ENCODE peak calls at places on chromosomes 4 and X, in six cellular contexts. O is A549, Q is left ventricle myocardium inferior, P is heart right ventricle, L is right atrium auricular region, I is ovary. W is an unnamed sample. For H3K4me1, the result is how much of the 10 kb centered on the place peaks cover.

GRCh38 chr4:127856485-127857447 is 23.9 kb upstream of the PLK4 start:
- DNase-seq in O (no peak), Q (no peak), P (no peak), L (no peak), I (no peak), W (no peak)

GRCh38 chr4:106967892-106968291 is 68.2 kb downstream of the DKK2 start:
- DNase-seq in O (no peak), Q (no peak), P (no peak), L (no peak), I (no peak), W (no peak)

GRCh38 chrX:19257001-19257400 is 86.7 kb upstream of the PDHA1 start:
- DNase-seq in O (no peak), Q (no peak), P (no peak), L (no peak), I (no peak), W (no peak)

GRCh38 chr4:182555997-182556418 is 312.8 kb downstream of the TENM3 start:
- DNase-seq in O (no peak), Q (no peak), P (no peak), L (no peak), I (no peak), W (no peak)

GRCh38 chrX:101787934-101788333 is 128.3 kb upstream of the ARMCX2 start:
- DNase-seq in O (no peak), Q (no peak), P (no peak), L (no peak), I (no peak), W (no peak)

GRCh38 chr4:87966095-87966496 is 9.4 kb upstream of the SPP1 start:
- DNase-seq in O (no peak), Q (no peak), P (no peak), L (no peak), I (no peak), W (no peak)

GRCh38 chr4:73650255-73650654 is 30.0 kb upstream of the RASSF6 start:
- DNase-seq in O (no peak), Q (no peak), P (no peak), L (no peak), I (no peak), W (no peak)

GRCh38 chrX:46967547-46967946 is 55.3 kb downstream of the JADE3 start:
- DNase-seq in O (no peak), Q (no peak), P (no peak), L (no peak), I (no peak), W (no peak)

DNA sequence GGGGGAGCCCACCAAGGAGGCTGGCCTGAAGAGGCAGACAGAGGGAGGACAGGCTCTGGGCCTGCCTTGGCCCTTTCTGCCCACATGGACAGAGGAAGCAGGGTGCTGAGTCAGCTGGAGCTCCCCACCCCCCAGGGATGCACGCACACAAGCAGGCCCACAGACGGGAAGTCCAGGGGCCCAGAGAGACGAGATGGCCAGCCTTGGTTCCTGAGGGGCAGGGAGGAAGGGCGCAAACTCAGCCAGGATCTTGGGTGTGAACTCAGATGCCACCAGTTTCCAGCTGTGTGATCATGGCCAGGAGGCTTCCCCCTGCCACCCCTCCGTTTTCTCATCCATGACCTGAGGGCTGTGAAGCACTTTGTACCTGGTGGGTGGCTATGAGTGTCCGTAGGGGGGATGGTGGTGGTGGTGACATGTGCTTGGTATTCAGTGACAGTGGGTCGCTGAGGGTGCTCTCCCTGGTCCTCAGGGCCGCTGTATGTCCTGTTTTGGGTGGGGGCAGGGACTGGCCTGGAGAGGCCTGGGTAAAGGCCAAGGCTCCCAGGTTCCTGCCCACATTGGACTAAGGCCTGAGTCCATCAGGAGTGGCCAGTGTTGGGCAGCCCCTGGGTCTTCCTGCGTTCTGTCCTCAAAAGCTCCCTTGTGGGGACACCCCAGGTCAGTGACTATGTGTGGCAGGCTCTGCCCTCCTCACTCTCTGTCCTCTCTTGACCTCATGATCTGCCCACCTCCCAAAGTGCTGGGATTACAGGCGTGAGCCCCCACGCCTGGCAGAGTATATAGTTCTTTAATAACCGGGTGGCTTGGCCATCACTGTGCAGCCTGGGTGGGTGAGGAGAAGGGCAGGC is 2.0 kb downstream of the SH3BP2 start:
- DNase-seq in O (no peak), Q (peak), P (peak), L (no peak), I (peak), W (no peak)
- H3K4me1 ChIP-seq in O (half or more), Q (half or more), P (half or more), L (under half), I (under half), W (under half)

DNA sequence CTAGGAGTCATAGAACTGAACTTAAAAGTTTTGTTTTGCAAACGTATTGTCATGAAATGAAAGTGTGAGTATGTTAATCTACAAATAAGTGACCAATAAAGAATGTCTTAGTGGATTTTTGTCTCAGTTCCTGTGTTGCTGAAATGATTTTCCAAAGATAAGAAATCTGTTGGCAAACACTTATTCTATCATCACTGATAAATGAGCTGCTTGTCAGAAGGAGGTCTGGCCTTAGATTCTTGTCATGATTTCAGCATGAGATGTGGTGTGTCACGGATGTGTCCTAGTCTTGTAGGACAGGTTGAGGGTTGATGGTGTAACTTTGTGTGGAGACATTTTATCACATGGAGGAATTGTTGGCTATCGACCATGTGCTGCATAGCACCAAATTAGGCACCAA is 31.9 kb upstream of the LIMCH1 start:
- DNase-seq in O (peak), Q (no peak), P (no peak), L (no peak), I (no peak), W (peak)
- H3K4me1 ChIP-seq in O (half or more), Q (half or more), P (under half), L (under half), I (under half), W (under half)

GRCh38 chrX:37757082-37757481 is 22.8 kb upstream of the CYBB start:
- DNase-seq in O (no peak), Q (no peak), P (no peak), L (no peak), I (no peak), W (no peak)

GRCh38 chrX:37755073-37755472 is 24.8 kb upstream of the CYBB start:
- DNase-seq in O (no peak), Q (no peak), P (no peak), L (no peak), I (no peak), W (no peak)

GRCh38 chrX:37752941-37753340 is 26.9 kb upstream of the CYBB start:
- DNase-seq in O (no peak), Q (no peak), P (no peak), L (no peak), I (no peak), W (no peak)

GRCh38 chrX:37754518-37754917 is 25.3 kb upstream of the CYBB start:
- DNase-seq in O (no peak), Q (no peak), P (no peak), L (no peak), I (no peak), W (no peak)

GRCh38 chrX:37753384-37753783 is 26.5 kb upstream of the CYBB start:
- DNase-seq in O (no peak), Q (no peak), P (no peak), L (no peak), I (no peak), W (no peak)
- H3K4me1 ChIP-seq in O (under half), Q (under half), P (under half), L (under half), I (under half), W (under half)

DNA sequence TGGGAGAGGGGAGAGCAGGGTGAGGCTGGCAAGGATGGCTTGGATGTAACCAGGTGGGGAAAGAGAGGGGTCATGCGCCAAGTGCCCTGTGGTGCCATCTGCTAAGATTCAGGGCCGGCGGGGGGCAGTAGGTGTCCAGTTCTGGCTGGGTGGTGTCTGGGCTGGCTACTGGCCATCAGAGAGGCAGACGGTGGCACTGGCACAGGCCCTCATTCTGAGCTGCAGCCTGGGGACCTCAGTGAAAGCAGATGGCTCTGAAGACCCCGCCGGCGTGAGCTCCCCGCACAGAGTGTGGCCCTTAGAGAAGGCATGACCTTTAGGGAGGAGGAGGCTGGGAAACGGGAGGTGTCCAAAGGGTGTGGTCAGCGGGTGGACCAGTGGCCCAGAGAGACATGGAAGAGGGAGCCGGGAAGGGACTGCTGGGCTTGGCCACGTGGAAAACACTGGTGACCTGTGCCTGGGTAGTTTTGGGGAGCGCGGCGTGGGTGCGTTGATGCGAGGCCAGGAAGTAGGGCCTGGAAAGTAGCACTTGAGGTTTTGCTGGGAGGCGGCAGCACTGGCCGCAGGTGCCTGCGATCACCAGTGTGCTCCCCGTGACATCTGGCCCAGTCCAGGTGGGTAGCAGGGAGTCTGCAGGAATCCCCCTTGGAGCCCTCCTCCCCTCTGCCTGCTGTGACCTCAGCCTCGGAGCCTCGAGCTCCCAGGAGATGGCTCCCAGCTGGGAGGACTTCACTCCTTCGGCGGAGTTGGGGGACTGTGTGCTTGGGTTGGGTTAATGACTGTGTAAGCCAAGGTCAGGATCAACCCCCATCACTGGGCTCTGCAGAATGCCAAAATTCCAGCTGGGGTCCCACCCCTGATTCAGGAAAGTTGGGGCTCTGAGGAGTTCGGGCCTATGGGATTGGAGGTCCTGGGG is 9.3 kb upstream of the SH3TC1 start:
- DNase-seq in O (no peak), Q (no peak), P (no peak), L (no peak), I (no peak), W (no peak)
- H3K4me1 ChIP-seq in O (under half), Q (half or more), P (half or more), L (under half), I (under half), W (under half)

GRCh38 chr4:123449780-123450179 is 53.2 kb downstream of the SPRY1 start:
- DNase-seq in O (no peak), Q (no peak), P (no peak), L (no peak), I (no peak), W (no peak)
- H3K4me1 ChIP-seq in O (under half), Q (under half), P (under half), L (under half), I (under half), W (under half)

GRCh38 chr4:41158274-41158673 is 56.1 kb downstream of the APBB2 start:
- DNase-seq in O (no peak), Q (no peak), P (no peak), L (no peak), I (no peak), W (no peak)
- H3K4me1 ChIP-seq in O (under half), Q (half or more), P (half or more), L (under half), I (under half), W (half or more)

DNA sequence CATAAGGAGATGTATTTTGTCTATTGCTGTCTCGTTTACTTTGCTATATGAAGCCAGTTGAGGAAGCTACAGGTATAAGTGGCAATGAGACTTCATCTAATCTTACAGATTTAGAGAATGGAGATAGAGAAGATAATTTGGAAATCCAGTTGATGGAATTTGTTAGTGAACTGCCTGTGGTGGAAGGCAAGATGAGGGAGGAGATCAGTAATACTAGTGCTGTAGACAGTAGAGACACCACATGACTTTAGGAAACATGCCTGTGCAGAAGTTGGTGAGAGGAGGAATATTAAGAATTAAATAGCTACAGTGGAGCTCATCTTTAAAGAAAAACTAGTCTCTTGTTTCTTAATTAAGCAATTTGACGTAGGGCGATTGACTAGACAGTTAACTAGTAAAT is 51.3 kb downstream of the RBPJ start:
- DNase-seq in O (no peak), Q (no peak), P (no peak), L (no peak), I (no peak), W (no peak)
- H3K4me1 ChIP-seq in O (under half), Q (half or more), P (under half), L (under half), I (under half), W (under half)

DNA sequence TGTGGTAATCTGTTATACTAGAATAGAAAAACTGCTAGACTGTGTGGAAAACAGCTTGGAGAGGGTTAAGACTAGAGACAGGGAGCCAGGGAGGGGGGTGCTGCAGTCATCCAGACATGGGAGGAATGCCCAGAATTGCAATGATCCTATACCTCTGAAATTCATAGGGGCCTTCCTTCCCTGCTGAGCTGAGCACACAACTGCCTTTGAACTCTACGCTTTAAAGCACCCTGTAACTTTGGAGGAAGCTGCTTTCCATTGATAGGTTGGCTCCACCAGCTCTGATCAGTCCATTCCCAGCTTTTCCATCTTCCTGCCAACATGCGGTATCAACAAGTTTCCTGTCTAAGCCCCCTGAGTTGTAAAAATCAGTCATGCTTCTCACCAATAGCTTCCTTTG is 155.9 kb upstream of the RASGEF1B start:
- DNase-seq in O (no peak), Q (no peak), P (no peak), L (no peak), I (no peak), W (no peak)
- H3K4me1 ChIP-seq in O (under half), Q (under half), P (under half), L (under half), I (under half), W (under half)

GRCh38 chr4:5477613-5478012 is 230.7 kb downstream of the EVC2 start:
- DNase-seq in O (no peak), Q (no peak), P (no peak), L (no peak), I (no peak), W (no peak)

GRCh38 chr4:5471691-5472090 is 236.7 kb downstream of the EVC2 start:
- DNase-seq in O (no peak), Q (no peak), P (no peak), L (peak), I (no peak), W (no peak)

GRCh38 chr4:5472166-5472565 is 236.2 kb downstream of the EVC2 start:
- DNase-seq in O (no peak), Q (no peak), P (no peak), L (no peak), I (no peak), W (no peak)

GRCh38 chr4:5473125-5473524 is 235.2 kb downstream of the EVC2 start:
- DNase-seq in O (no peak), Q (no peak), P (no peak), L (peak), I (no peak), W (no peak)

GRCh38 chr4:5474756-5475155 is 233.6 kb downstream of the EVC2 start:
- DNase-seq in O (no peak), Q (no peak), P (no peak), L (peak), I (no peak), W (no peak)
- H3K4me1 ChIP-seq in O (under half), Q (under half), P (under half), L (under half), I (under half), W (under half)

W was measured in Caco-2.